ENCODE peak calls at places on chromosomes 11 and 22, in nine cellular contexts. W is foreskin fibroblast, G is astrocyte of the cerebellum, I is lung, T is WTC11, F is cardiac muscle cell, C is GM06990, R is esophagus squamous epithelium, X is upper lobe of left lung. L is an unnamed sample.

GRCh38 chr11:57320067-57320718 is 4.6 kb downstream of the TNKS1BP1 start:
- DNase-seq in W (no peak), G (no peak), I (no peak), T (no peak), F (no peak), C (no peak), R (no peak), X (no peak), L (no peak)

GRCh38 chr22:44894782-44895181 is 115.0 kb downstream of the PHF21B start:
- DNase-seq in W (no peak), G (no peak), I (no peak), T (no peak), F (no peak), C (no peak), R (no peak), X (no peak), L (no peak)

GRCh38 chr11:75239551-75240290 is 853 bp upstream of the TPBGL start:
- DNase-seq in W (no peak), G (no peak), I (no peak), T (no peak), F (no peak), C (no peak), R (no peak), X (peak), L (no peak)

GRCh38 chr11:3853935-3854659 is 1.4 kb upstream of the STIM1 start:
- DNase-seq in W (no peak), G (no peak), I (no peak), T (no peak), F (no peak), C (peak), R (no peak), X (peak), L (no peak)

GRCh38 chr11:72140661-72141060 is 5.1 kb downstream of the FOLR3 start:
- DNase-seq in W (no peak), G (no peak), I (no peak), T (no peak), F (no peak), C (no peak), R (no peak), X (no peak), L (no peak)

GRCh38 chr22:20520093-20520511 is 12.7 kb downstream of the MED15 start:
- DNase-seq in W (no peak), G (no peak), I (no peak), T (no peak), F (no peak), C (no peak), R (no peak), X (no peak), L (no peak)

GRCh38 chr11:57637626-57638004 is 12.1 kb downstream of the YPEL4 start:
- DNase-seq in W (no peak), G (no peak), I (no peak), T (peak), F (peak), C (no peak), R (no peak), X (no peak), L (peak)

GRCh38 chr22:36733271-36733670 is 29.7 kb upstream of the CACNG2 start:
- DNase-seq in W (no peak), G (no peak), I (no peak), T (no peak), F (no peak), C (no peak), R (no peak), X (no peak), L (peak)

GRCh38 chr22:47080100-47080499 is 317.6 kb downstream of the TBC1D22A start:
- DNase-seq in W (no peak), G (no peak), I (no peak), T (no peak), F (no peak), C (no peak), R (no peak), X (no peak), L (no peak)

GRCh38 chr22:48088226-48088625 is 1325.8 kb downstream of the TBC1D22A start:
- DNase-seq in W (no peak), G (no peak), I (no peak), T (no peak), F (no peak), C (no peak), R (no peak), X (no peak), L (no peak)

GRCh38 chr11:113865873-113866272 is 9.5 kb downstream of the USP28 start:
- DNase-seq in W (no peak), G (no peak), I (no peak), T (no peak), F (no peak), C (no peak), R (no peak), X (no peak), L (no peak)

GRCh38 chr11:113864410-113864809 is 11.0 kb downstream of the USP28 start:
- DNase-seq in W (no peak), G (no peak), I (no peak), T (no peak), F (no peak), C (no peak), R (no peak), X (no peak), L (no peak)

GRCh38 chr11:113871331-113871730 is 4.0 kb downstream of the USP28 start:
- DNase-seq in W (no peak), G (no peak), I (no peak), T (no peak), F (peak), C (no peak), R (no peak), X (no peak), L (no peak)

GRCh38 chr11:113873241-113873626 is 2.1 kb downstream of the USP28 start:
- DNase-seq in W (no peak), G (no peak), I (no peak), T (no peak), F (peak), C (no peak), R (no peak), X (no peak), L (no peak)

GRCh38 chr11:113867843-113868503 is 7.4 kb downstream of the USP28 start:
- DNase-seq in W (no peak), G (no peak), I (no peak), T (no peak), F (no peak), C (no peak), R (no peak), X (no peak), L (no peak)
- TF ChIP-seq CTCF in W (no peak), G (no peak), I (no peak), T (no peak), F (no peak), C (no peak), R (no peak), X (no peak), L (no peak)

DNA sequence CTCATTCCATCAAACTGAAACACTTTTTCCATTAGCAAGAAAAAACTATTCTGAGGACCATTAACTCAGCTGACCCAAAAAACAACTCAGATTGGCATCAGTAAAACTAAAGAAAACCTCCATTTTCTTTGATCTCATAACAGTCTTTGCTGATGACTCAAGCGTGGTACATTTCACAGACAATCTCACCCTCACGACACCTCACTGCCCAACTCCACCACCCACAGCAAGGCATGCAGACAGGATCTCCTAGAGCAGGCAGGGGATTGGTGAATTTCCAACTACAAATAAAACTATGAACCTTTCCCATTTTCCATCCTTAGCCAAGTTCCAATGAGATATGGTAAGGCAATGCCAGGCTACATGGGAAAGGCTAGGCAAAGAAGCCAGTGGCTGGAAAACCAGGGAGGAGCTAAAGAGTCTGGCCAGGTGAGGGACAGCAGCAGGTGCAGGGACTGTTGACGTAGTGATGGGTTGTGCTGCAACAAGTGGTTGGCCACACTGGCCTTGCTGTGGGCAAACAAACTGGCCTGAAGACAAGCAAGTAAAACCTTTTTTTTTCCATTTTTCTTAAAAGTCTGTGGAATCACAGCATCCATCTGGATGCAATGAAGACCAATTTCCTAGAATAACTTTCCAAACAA is 97.2 kb downstream of the SERGEF start:
- DNase-seq in W (no peak), G (no peak), I (no peak), T (no peak), F (no peak), C (no peak), R (no peak), X (no peak), L (no peak)
- TF ChIP-seq CTCF in W (no peak), G (no peak), I (no peak), T (no peak), F (no peak), C (no peak), R (no peak), X (no peak), L (no peak)

DNA sequence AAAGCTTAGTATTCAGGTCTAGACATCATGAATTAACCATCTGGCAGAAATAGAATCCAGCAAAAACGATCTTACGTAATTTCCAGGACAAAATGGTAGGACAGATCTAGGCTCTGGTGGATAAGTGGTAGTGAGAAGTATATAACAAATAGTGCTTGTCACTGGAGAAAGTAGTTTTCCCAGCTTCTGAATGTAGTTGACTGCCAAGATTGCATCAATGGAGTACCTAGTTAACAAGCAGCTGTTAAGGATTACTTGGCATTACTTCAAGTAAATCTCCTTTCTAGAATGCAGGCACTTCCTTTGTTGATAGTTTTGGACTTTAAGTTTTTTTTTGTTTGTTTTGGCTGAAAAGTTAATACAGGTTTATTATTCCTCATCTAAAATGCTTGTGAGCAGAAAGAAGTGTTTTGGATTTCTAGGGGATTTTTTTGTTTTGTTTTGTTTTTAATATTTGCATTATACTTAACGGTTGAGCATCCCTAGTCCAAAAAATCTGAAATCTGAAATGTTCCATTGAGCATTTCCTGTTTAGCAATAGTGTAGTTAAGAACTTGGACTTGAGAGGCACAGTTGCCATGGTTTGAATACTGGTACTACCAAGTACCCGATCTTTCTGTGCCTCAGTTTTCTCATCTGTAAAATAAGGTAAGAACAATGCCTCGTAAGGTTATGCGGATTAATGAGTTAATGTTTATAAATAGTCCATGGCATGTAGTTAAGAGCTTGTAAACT is 20.3 kb downstream of the FAM118B start:
- DNase-seq in W (no peak), G (peak), I (no peak), T (no peak), F (peak), C (no peak), R (no peak), X (no peak), L (no peak)
- TF ChIP-seq CTCF in W (no peak), G (no peak), I (no peak), T (no peak), F (no peak), C (no peak), R (no peak), X (no peak), L (no peak)

DNA sequence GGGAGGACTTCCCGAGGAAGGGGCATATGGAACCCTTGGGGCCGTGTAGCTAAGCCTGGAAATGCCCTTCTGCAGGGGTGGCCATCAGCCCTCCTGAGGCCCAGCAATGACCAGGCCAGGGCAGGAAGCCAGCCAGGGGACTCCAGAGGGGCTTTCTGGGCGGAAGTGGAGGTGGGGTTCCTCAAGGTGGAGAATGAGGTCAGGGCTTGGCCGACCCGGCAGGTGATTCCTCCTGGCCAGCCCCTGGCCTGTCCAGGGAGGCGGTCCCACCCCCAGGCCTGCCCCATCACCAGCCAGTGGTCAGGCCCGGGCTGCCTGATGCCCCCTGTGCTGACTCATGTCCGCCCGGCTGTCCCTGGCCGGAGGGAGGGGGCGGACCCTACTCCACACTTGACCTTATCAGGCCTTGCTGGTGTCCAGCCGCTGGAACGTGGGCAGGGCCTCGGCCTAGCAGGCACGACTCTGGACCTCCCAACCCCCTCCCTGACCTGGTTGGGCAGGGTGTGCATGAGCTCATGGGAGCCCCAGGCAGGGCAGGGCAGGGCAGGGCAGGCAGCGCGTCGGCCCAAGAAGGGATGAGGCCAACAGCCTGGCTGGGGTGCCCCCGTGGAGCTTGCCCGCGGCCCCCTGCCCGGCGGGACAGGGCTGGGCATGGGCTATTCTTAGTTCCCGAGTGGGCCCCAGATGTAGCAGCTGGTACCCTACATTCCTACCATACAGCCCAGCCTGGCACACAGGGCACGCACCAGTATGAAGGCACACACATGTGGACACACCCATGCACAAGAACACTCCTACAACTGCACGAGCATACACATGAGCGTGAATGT is 35.9 kb downstream of the RPL3 start:
- DNase-seq in W (no peak), G (no peak), I (peak), T (no peak), F (peak), C (no peak), R (no peak), X (peak), L (no peak)
- TF ChIP-seq CTCF in W (no peak), G (no peak), I (no peak), T (no peak), F (no peak), C (no peak), R (no peak), X (no peak), L (no peak)

GRCh38 chr11:48111941-48112340 is 104.7 kb upstream of the OR4B1 start:
- DNase-seq in W (no peak), G (no peak), I (no peak), T (no peak), F (no peak), C (no peak), R (no peak), X (peak), L (no peak)

GRCh38 chr11:48122246-48122645 is 94.4 kb upstream of the OR4B1 start:
- DNase-seq in W (no peak), G (no peak), I (no peak), T (no peak), F (no peak), C (no peak), R (no peak), X (no peak), L (no peak)

GRCh38 chr11:48114740-48115139 is 101.9 kb upstream of the OR4B1 start:
- DNase-seq in W (no peak), G (no peak), I (no peak), T (no peak), F (no peak), C (no peak), R (no peak), X (no peak), L (no peak)

GRCh38 chr11:48116437-48116836 is 100.2 kb upstream of the OR4B1 start:
- DNase-seq in W (no peak), G (no peak), I (no peak), T (no peak), F (no peak), C (no peak), R (no peak), X (no peak), L (no peak)

DNA sequence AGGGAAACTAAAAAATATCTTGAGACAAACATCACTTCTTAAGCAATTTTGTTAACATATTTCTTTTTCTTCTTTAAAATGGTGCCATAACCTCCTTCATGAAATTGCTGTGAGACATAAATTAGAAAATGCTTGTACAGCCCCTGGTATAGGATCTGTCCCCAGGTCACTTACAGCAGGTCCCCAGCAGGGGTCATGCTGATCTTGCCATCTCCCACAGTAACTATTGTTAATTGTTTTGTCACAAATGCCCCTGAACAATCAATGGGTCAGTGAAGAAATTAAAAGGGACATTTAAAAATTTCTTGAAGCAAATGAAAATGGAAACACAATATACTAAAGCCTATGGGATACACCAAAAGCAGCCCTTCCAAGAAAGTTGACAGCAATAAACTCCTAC is 99.8 kb upstream of the OR4B1 start:
- DNase-seq in W (no peak), G (no peak), I (no peak), T (peak), F (peak), C (no peak), R (no peak), X (no peak), L (no peak)
- TF ChIP-seq CTCF in W (peak), G (peak), I (no peak), T (no peak), F (peak), C (peak), R (peak), X (no peak), L (peak)

GRCh38 chr11:119295178-119295577 is 21.8 kb downstream of the MCAM start:
- DNase-seq in W (peak), G (no peak), I (no peak), T (no peak), F (peak), C (no peak), R (no peak), X (no peak), L (no peak)
- TF ChIP-seq CTCF in W (no peak), G (no peak), I (no peak), T (no peak), F (no peak), C (peak), R (no peak), X (no peak), L (no peak)

GRCh38 chr11:60703374-60703773 is 4.0 kb downstream of the MS4A8 start:
- DNase-seq in W (no peak), G (no peak), I (no peak), T (no peak), F (no peak), C (no peak), R (no peak), X (no peak), L (no peak)

GRCh38 chr11:60699282-60699681 is at the start of gene MS4A8:
- DNase-seq in W (no peak), G (no peak), I (no peak), T (no peak), F (no peak), C (no peak), R (no peak), X (no peak), L (no peak)

GRCh38 chr11:60700689-60701508 is 1.5 kb downstream of the MS4A8 start:
- DNase-seq in W (no peak), G (no peak), I (peak), T (peak), F (peak), C (no peak), R (no peak), X (no peak), L (no peak)

GRCh38 chr11:60705895-60706294 is 6.5 kb downstream of the MS4A8 start:
- DNase-seq in W (no peak), G (no peak), I (no peak), T (no peak), F (no peak), C (no peak), R (no peak), X (no peak), L (no peak)

GRCh38 chr11:60701509-60701818 is 2.1 kb downstream of the MS4A8 start:
- DNase-seq in W (no peak), G (no peak), I (no peak), T (no peak), F (no peak), C (no peak), R (no peak), X (no peak), L (no peak)
- TF ChIP-seq CTCF in W (no peak), G (no peak), I (no peak), T (peak), F (no peak), C (no peak), R (no peak), X (no peak), L (peak)

DNA sequence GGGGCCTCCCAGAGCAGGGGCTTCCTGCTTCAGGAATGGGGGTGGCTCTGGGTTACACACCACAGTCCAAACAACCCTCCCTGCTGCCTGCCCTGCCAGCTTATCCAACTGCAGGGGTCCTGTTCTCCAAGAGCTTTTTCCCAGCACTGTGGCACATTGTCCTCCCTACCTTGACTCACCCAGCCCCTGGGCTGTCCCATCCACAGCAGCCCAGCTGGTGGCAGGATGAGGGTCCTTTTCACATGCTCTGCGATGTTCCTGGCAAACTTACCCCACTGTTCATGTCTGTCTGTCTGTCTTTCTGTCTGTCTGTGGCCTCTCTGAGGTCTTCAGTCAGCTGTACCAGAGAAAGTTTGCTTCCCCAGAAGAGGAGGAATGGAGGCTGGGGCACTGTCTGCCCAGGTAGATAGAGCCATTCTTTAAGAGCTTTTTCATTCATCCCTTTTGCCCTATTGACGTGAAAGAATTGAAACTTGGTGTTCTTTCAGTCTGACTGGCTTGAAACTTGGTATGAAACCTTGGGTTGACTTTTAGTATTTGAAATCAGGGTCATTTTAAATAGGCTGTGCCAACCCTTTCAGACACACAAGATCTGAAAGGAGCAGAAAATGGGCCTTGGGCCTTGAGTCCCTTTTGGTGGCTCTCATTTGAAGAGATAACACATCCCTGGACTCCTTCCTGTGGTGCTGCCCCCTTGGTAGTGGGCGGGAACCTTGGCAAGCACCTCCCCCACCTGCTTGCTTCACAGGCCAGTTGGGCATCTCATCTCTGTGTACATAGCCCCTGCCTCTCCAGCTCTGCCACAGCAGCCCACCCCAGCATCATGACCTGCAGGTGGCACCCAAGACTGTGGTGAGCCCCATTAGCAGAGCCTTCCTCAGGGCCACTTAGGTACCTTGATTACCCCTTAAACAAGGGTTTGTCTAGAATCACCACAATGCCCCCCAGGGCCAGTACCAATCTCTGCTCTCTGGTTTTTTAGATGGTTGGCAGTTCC is 74.6 kb upstream of the SUSD2 start:
- DNase-seq in W (no peak), G (no peak), I (no peak), T (peak), F (no peak), C (peak), R (no peak), X (no peak), L (no peak)
- TF ChIP-seq CTCF in W (peak), G (peak), I (peak), T (no peak), F (peak), C (peak), R (no peak), X (no peak), L (no peak)